ENCODE peak calls at places on chromosomes 4 and X, in four cellular contexts. S, H, K and O are unnamed samples.
A peak's percentile ranks its signal among the peaks of the same experiment; 100 is the strongest.

GRCh38 chrX:16578218-16578617 is 71.7 kb upstream of the S100G start:
- DNase-seq in H (no peak), S (no peak), K (no peak), O (no peak)

GRCh38 chrX:102976290-102976689 is 39.2 kb downstream of the RAB40AL start:
- DNase-seq in K (no peak), H (no peak), S (no peak), O (no peak)

GRCh38 chr4:85603437-85604336 is 128.7 kb downstream of the ARHGAP24 start:
- DNase-seq in K (no peak), H (peak; percentile 22), S (no peak), O (no peak)

GRCh38 chr4:54016504-54016903 is 47.9 kb downstream of the CHIC2 start:
- DNase-seq in K (no peak), H (no peak), S (peak; percentile 37), O (no peak)

GRCh38 chr4:166153539-166153938 is 280.5 kb downstream of the TLL1 start:
- DNase-seq in H (no peak), K (no peak), S (no peak), O (no peak)

GRCh38 chrX:24877854-24878650 is 137.7 kb downstream of the ARX start:
- DNase-seq in K (no peak), H (no peak), S (no peak), O (no peak)

GRCh38 chr4:140234697-140235060 is 80.7 kb upstream of the MAML3 start:
- DNase-seq in K (no peak), H (no peak), S (no peak), O (no peak)

GRCh38 chrX:77493677-77494553 is 46.7 kb downstream of the FGF16 start:
- DNase-seq in H (no peak), K (no peak), S (peak; percentile 11), O (no peak)

GRCh38 chrX:53321216-53321942 is 40.0 kb upstream of the IQSEC2 start:
- DNase-seq in S (peak; percentile 19), H (no peak), K (no peak), O (no peak)

GRCh38 chr4:158856852-158857251 is 88.0 kb downstream of the FNIP2 start:
- DNase-seq in H (no peak), K (no peak), S (peak; percentile 20), O (no peak)

GRCh38 chr4:128349921-128350320 is 62.3 kb upstream of the PGRMC2 start:
- DNase-seq in S (no peak), K (no peak), H (no peak), O (no peak)

GRCh38 chrX:30938295-30938694 is 49.2 kb upstream of the TAB3 start:
- DNase-seq in H (no peak), K (no peak), S (no peak), O (no peak)

GRCh38 chr4:1192091-1192492 is 19.7 kb upstream of the SPON2 start:
- DNase-seq in H (no peak), S (no peak), K (peak; percentile 79), O (no peak)

GRCh38 chr4:26071688-26072087 is 157.7 kb downstream of the SMIM20 start:
- DNase-seq in S (no peak), K (no peak), H (no peak), O (no peak)

DNA sequence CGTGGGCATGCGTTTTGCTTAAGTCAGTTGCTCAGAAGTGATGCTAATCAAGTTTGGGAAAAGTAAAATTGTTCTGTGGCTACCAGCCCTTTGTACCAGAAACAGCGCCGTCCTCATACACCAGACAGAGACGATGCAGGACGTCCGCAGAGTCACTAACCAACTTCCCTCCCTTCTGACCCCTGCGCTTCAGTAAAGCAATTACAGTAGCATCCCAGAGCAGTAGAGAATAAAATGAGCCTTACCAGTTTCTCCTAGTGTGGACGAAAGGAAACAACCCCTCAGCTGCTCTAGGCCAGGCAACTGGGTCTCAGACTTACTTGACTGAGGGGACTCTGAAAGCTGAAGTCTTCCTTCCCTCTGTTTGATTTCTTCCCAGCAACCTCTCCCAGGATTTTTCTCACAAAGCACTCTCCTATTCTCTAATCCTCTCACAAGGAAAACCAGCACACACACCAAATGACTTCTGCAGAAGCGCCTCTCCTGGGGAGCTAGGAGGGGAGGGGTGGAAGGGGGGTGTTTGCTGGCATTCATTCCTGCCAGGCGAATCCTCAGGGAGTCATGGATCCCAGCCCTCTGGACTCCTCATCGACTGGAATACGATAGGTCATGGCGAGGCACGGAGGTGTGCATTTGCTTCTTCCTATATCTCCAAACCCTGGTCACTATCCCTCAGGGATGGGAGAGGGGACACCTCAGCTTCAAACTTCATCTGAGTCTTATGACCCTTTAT is 56.0 kb upstream of the MID1 start:
- DNase-seq in H (no peak), S (no peak), K (no peak), O (no peak)
- H3K4me3 ChIP-seq in H (no peak overlapping the region), S (no peak overlapping the region), K (no peak overlapping the region), O (no peak overlapping the region)

DNA sequence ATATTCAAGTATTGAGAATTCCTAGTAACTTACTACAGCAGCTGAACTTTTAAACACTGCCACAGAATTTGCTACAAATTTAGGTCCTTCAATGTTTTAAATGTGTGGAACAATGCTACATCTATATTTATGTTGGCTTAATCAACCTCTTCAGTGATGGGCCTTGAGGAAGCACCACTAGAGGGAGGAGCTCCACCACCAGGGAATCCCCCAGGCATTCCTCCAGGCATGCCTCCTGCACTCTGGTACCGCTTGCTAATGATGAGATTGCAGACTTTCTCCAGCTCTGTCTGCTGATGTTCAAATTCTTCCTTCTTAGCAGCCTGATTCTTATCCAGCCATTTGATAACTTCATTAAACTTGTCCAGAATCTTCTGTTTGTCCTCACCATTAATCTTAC is 190.8 kb downstream of the HTR2C start:
- DNase-seq in H (no peak), S (peak; percentile 9), K (no peak), O (no peak)
- TF ChIP-seq CTCF in H (no peak), S (peak; percentile 16), K (no peak), O (no peak)

GRCh38 chr4:46123872-46124755 is at the start of gene GABRG1:
- DNase-seq in K (no peak), H (no peak), S (peak; percentile 38), O (no peak)

DNA sequence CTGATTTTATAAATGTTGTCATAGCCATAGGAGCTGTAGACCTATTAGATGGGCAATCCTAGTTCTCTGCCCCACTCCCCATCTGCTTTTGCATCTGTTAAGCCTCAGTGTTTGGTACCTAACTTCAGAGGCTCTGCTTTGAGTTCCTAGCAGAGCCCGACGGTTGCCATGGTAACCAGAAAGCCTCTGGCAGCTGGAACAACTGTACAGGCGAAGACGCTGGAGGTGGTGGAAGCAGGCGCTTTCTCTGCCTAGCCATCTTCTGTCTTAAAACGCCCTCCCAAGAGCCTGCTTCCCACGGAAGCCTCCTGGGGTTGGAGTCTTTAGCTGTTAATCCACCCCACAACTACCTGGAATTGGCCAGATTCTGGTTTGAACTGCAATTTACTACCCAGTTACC is 919 bp upstream of the GABRG1 start:
- DNase-seq in K (no peak), H (no peak), S (peak; percentile 48), O (no peak)
- H3K4me3 ChIP-seq in K (no peak overlapping the region), H (no peak overlapping the region), S (no peak overlapping the region), O (no peak overlapping the region)

GRCh38 chr4:58093352-58093751 is 983.2 kb upstream of the IGFBP7 start:
- DNase-seq in K (no peak), S (no peak), H (no peak), O (no peak)
- TF ChIP-seq CTCF in K (no peak), S (no peak), H (no peak), O (no peak)

DNA sequence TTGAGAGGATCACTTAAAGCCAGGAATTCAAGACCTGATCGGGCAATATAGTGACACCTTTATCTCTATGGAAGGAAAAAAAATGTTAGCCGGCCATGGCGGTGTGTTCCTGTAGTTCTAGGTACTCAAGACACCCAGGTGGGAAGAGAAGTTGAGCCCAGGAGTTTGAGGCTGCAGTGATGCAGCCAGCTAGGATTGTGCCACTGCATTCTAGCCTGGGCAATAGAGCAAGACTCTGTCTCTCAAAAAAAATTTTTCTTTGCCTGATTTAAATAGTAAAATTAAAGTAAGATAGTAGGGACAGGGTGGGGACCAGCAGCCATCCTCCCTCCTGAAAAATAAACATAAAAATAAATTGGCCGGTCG is 16.9 kb upstream of the FAM47E start:
- DNase-seq in H (no peak), K (no peak), S (no peak), O (no peak)
- H3K4me3 ChIP-seq in H (no peak overlapping the region), K (no peak overlapping the region), S (no peak overlapping the region), O (no peak overlapping the region)

GRCh38 chrX:80432863-80433262 is 12.6 kb downstream of the TENT5D start:
- DNase-seq in K (no peak), H (no peak), S (no peak), O (no peak)

GRCh38 chrX:80432441-80432840 is 12.2 kb downstream of the TENT5D start:
- DNase-seq in H (no peak), K (no peak), S (no peak), O (no peak)

GRCh38 chrX:80431502-80431832 is 11.2 kb downstream of the TENT5D start:
- DNase-seq in S (no peak), H (no peak), K (no peak), O (no peak)

DNA sequence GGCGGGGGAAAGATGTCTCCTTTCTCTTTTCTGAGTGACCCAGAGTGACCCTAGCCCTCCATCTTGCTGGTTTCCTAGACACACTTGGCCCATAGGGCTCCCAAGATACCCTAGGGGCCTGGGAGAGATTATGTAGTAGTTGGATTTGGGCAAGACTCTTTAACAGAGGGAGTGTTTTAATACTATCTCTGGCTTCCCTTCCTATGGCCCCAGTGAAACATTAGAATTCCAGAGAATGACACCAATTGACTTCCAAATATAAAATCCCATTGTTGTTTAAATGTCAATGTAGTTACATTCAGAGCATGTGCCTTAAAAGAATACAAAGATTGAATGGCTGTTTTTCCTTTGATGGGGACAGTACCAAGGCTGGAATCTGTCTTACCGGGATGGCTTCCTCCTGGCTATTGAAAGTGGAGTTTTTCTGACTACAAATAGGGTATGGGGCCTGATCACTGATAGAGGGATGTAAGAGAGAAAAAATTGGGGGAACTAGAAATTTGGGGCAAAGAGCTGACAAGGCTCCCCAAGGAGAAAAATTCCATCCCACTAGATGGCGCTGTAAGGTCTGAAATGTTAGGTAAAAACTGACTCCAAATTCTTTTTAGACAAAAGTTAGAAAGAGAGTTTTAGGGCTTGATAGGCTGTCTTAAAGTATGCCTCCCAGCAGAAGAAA is 10.7 kb downstream of the TENT5D start:
- DNase-seq in H (no peak), S (no peak), K (no peak), O (no peak)
- TF ChIP-seq CTCF in H (peak; percentile 41), S (no peak), K (no peak), O (peak; percentile 32)

GRCh38 chr4:181006509-181007290 is 1236.5 kb upstream of the TENM3 start:
- DNase-seq in H (no peak), S (no peak), K (no peak), O (no peak)
- H3K4me3 ChIP-seq in H (no peak overlapping the region), S (no peak overlapping the region), K (no peak overlapping the region), O (no peak overlapping the region)

GRCh38 chr4:10072420-10073017 is 44.1 kb downstream of the WDR1 start:
- DNase-seq in S (no peak), K (no peak), H (no peak), O (no peak)

GRCh38 chr4:10075158-10075863 is 41.3 kb downstream of the WDR1 start:
- DNase-seq in S (no peak), K (no peak), H (no peak), O (no peak)

GRCh38 chr4:10075953-10076391 is 40.6 kb downstream of the WDR1 start:
- DNase-seq in S (no peak), H (no peak), K (no peak), O (no peak)

GRCh38 chr4:10074076-10074766 is 42.4 kb downstream of the WDR1 start:
- DNase-seq in H (no peak), S (no peak), K (no peak), O (no peak)

GRCh38 chr4:10074767-10075105 is 41.9 kb downstream of the WDR1 start:
- DNase-seq in K (no peak), S (peak; percentile 42), H (no peak), O (no peak)
- TF ChIP-seq CTCF in K (no peak), S (peak; percentile 54), H (no peak), O (peak; percentile 36)

GRCh38 chr4:142567620-142568451 is 278.3 kb downstream of the INPP4B start:
- DNase-seq in H (no peak), S (no peak), K (no peak), O (no peak)
- H3K4me3 ChIP-seq in H (no peak overlapping the region), S (no peak overlapping the region), K (no peak overlapping the region), O (no peak overlapping the region)